ENCODE peak calls at places on chromosomes 6 and 20, in ten cellular contexts. B is mammary epithelial cell; J is left lung; S is activated T-cell treated with anti-CD3 and anti-CD28 coated beads, Interleukin-2, amount 50 U/mL, for 48 hours; N is WTC11; W is NCI-H748 treated with DMSO at 0.1 percent for 48 hours; Z is stimulated activated naive B cell treated with anti-CD40 and anti-IgM and Interleukin-4, amounts not matched to agents 10 μg/mL and 1 μg/mL and 100 μg/mL, for 72 hours; P is NCI-H774; F is choroid plexus epithelial cell; Q is transverse colon. V is an unnamed sample.

GRCh38 chr6:13539572-13539971 is 34.8 kb upstream of the SIRT5 start:
- DNase-seq in Z (no peak), Q (no peak), W (no peak), P (no peak), N (no peak), S (no peak), F (no peak), B (no peak), J (no peak), V (no peak)

GRCh38 chr6:53734473-53735299 is 60.1 kb upstream of the LRRC1 start:
- DNase-seq in W (peak), F (peak), Z (no peak), Q (peak), N (peak), S (peak), B (peak), J (peak), P (no peak), V (peak)

GRCh38 chr20:32761831-32762753 is at the start of gene DNMT3B:
- DNase-seq in S (peak), J (peak), W (peak), Z (peak), F (peak), B (peak), Q (peak), N (peak), P (peak), V (peak)

GRCh38 chr6:163446529-163446928 is 32.0 kb downstream of the QKI start:
- DNase-seq in S (no peak), Q (no peak), F (no peak), N (no peak), P (no peak), B (no peak), J (no peak), W (no peak), Z (no peak), V (no peak)

GRCh38 chr6:41639556-41640371 is 1.5 kb downstream of the MDFI start:
- DNase-seq in N (no peak), B (no peak), F (peak), J (no peak), W (no peak), Q (no peak), Z (no peak), P (no peak), S (no peak), V (no peak)

GRCh38 chr6:152635949-152636674 is 1.1 kb downstream of the SYNE1 start:
- DNase-seq in Z (no peak), W (peak), Q (no peak), P (no peak), J (peak), S (no peak), B (no peak), F (peak), N (peak), V (peak)

GRCh38 chr6:167047554-167047953 is 48.4 kb downstream of the CEP43 start:
- DNase-seq in B (no peak), Z (peak), F (no peak), P (no peak), J (peak), Q (peak), S (peak), W (no peak), N (no peak), V (no peak)

GRCh38 chr20:2101057-2101934 is at the start of gene STK35:
- DNase-seq in P (peak), F (no peak), Z (peak), N (peak), J (no peak), S (peak), Q (peak), W (peak), B (peak), V (peak)

GRCh38 chr20:41029150-41029872 is 689 bp downstream of the TOP1 start:
- DNase-seq in N (peak), F (no peak), J (peak), B (no peak), Z (peak), W (peak), P (no peak), Q (peak), S (peak), V (no peak)

GRCh38 chr20:38990728-38991127 is 28.6 kb downstream of the DHX35 start:
- DNase-seq in W (no peak), N (no peak), P (no peak), F (no peak), Q (no peak), Z (no peak), B (no peak), S (no peak), J (no peak), V (no peak)

GRCh38 chr20:48912065-48912464 is 9.4 kb upstream of the ARFGEF2 start:
- DNase-seq in S (no peak), F (no peak), W (no peak), Z (peak), Q (peak), P (no peak), N (no peak), J (no peak), B (no peak), V (no peak)

GRCh38 chr20:1720226-1720625 is 62.6 kb upstream of the SIRPG start:
- DNase-seq in J (no peak), Q (no peak), Z (no peak), N (no peak), B (no peak), W (no peak), S (no peak), F (no peak), P (no peak), V (no peak)

GRCh38 chr6:83463886-83464285 is 33.0 kb upstream of the ME1 start:
- DNase-seq in P (no peak), Z (no peak), N (no peak), B (peak), F (peak), W (no peak), J (no peak), Q (no peak), S (no peak), V (peak)

GRCh38 chr6:42251911-42252637 is 34.4 kb upstream of the MRPS10 start:
- DNase-seq in S (no peak), W (peak), Q (peak), F (peak), Z (no peak), J (peak), B (no peak), P (no peak), N (no peak), V (peak)

GRCh38 chr20:41837669-41838224 is 219.6 kb upstream of the CHD6 start:
- DNase-seq in J (no peak), Q (no peak), W (peak), S (no peak), F (no peak), P (no peak), N (no peak), B (no peak), Z (no peak), V (no peak)

GRCh38 chr6:44176935-44177509 is 18.4 kb downstream of the CAPN11 start:
- DNase-seq in P (no peak), F (no peak), S (peak), B (no peak), W (no peak), J (no peak), N (no peak), Q (no peak), Z (peak), V (no peak)

GRCh38 chr20:62955519-62956386 is 3.2 kb downstream of the SLC17A9 start:
- DNase-seq in P (no peak), J (no peak), S (no peak), W (no peak), F (no peak), Z (no peak), N (no peak), Q (peak), B (no peak), V (no peak)

GRCh38 chr6:41564448-41565142 is 18.4 kb downstream of the FOXP4 start:
- DNase-seq in W (no peak), Q (no peak), S (no peak), N (no peak), P (no peak), Z (no peak), J (no peak), B (no peak), F (no peak), V (no peak)

GRCh38 chr6:160264213-160264612 is 5.6 kb upstream of the SLC22A2 start:
- DNase-seq in J (no peak), F (no peak), Z (no peak), W (no peak), P (no peak), N (no peak), Q (no peak), B (no peak), S (no peak), V (no peak)

GRCh38 chr20:40588891-40589290 is 100.1 kb downstream of the MAFB start:
- DNase-seq in J (no peak), N (no peak), Z (no peak), P (no peak), Q (no peak), F (no peak), B (no peak), S (no peak), W (no peak), V (no peak)

GRCh38 chr6:26122402-26122792 is 35.2 kb downstream of the HFE start:
- DNase-seq in B (peak), N (peak), S (peak), Z (peak), F (no peak), P (no peak), W (no peak), Q (peak), J (no peak), V (no peak)

GRCh38 chr6:30889921-30890645 is 5.8 kb downstream of the DDR1 start:
- DNase-seq in Q (no peak), W (no peak), S (no peak), B (peak), N (peak), J (no peak), P (no peak), F (no peak), Z (no peak), V (no peak)

GRCh38 chr6:152942319-152942869 is 40.4 kb downstream of the FBXO5 start:
- DNase-seq in N (no peak), P (no peak), B (no peak), J (no peak), Q (no peak), S (no peak), W (no peak), F (no peak), Z (no peak), V (no peak)

GRCh38 chr6:148431413-148431812 is 88.8 kb downstream of the SASH1 start:
- DNase-seq in S (no peak), N (no peak), W (no peak), P (no peak), J (no peak), Z (no peak), Q (no peak), B (no peak), F (no peak), V (no peak)

GRCh38 chr6:148447521-148448230 is 105.0 kb downstream of the SASH1 start:
- DNase-seq in P (no peak), W (no peak), Q (no peak), N (no peak), F (no peak), B (no peak), S (no peak), J (no peak), Z (no peak), V (no peak)

GRCh38 chr6:127477648-127478047 is 18.5 kb upstream of the KIAA0408 start:
- DNase-seq in S (no peak), J (no peak), P (no peak), W (no peak), F (no peak), Q (no peak), B (no peak), N (no peak), Z (no peak), V (no peak)

GRCh38 chr6:151139524-151139923 is 100.2 kb upstream of the AKAP12 start:
- DNase-seq in F (no peak), S (no peak), N (no peak), Z (no peak), Q (no peak), J (no peak), W (no peak), B (no peak), P (no peak), V (no peak)

GRCh38 chr6:127349980-127350379 is 6.6 kb upstream of the ECHDC1 start:
- DNase-seq in F (no peak), W (no peak), B (no peak), P (no peak), J (no peak), Q (no peak), N (no peak), S (no peak), Z (no peak), V (no peak)

GRCh38 chr20:17619351-17620093 is 49.6 kb downstream of the DSTN start:
- DNase-seq in P (no peak), J (peak), Q (peak), F (no peak), S (peak), W (no peak), B (no peak), Z (no peak), N (peak), V (no peak)